ENCODE peak calls at places on chromosome 15, in five cellular contexts. T, C, I, Q and H are unnamed samples.
A peak's percentile ranks its signal among the peaks of the same experiment; 100 is the strongest.

GRCh38 chr15:60679256-60679655 is 200.3 kb upstream of the ICE2 start:
- DNase-seq in T (no peak), C (no peak), I (no peak), Q (no peak), H (no peak)

GRCh38 chr15:25743160-25743908 is 119.8 kb downstream of the ATP10A start:
- DNase-seq in T (no peak), C (no peak), I (no peak), Q (no peak), H (no peak)

GRCh38 chr15:49860101-49860500 is 239.3 kb downstream of the DTWD1 start:
- DNase-seq in T (no peak), C (no peak), I (no peak), Q (no peak), H (no peak)

GRCh38 chr15:26157081-26157480 is 294.0 kb upstream of the ATP10A start:
- DNase-seq in T (no peak), C (no peak), I (no peak), Q (peak; percentile 70), H (no peak)

GRCh38 chr15:81362790-81363189 is 11.2 kb downstream of the TMC3 start:
- DNase-seq in T (no peak), C (no peak), I (no peak), Q (no peak), H (no peak)

GRCh38 chr15:64699767-64700388 is 75.5 kb downstream of the RBPMS2 start:
- DNase-seq in T (no peak), C (no peak), I (no peak), Q (peak; percentile 49), H (no peak)

GRCh38 chr15:84631706-84632272 is 22.3 kb downstream of the WDR73 start:
- DNase-seq in T (peak; percentile 33), C (peak; percentile 12), I (no peak), Q (no peak), H (no peak)

GRCh38 chr15:73048624-73049295 is 3.5 kb upstream of the NEO1 start:
- DNase-seq in T (no peak), C (no peak), I (no peak), Q (no peak), H (no peak)

GRCh38 chr15:53974121-53974520 is 4.1 kb upstream of the UNC13C start:
- DNase-seq in T (no peak), C (no peak), I (no peak), Q (no peak), H (no peak)

GRCh38 chr15:100249096-100249815 is 92.5 kb downstream of the ADAMTS17 start:
- DNase-seq in T (no peak), C (no peak), I (no peak), Q (no peak), H (no peak)

GRCh38 chr15:63912061-63912615 is 78.4 kb upstream of the HERC1 start:
- DNase-seq in T (no peak), C (no peak), I (no peak), Q (no peak), H (no peak)

GRCh38 chr15:50358805-50359204 is 3.8 kb upstream of the GABPB1 start:
- DNase-seq in T (peak; percentile 37), C (peak; percentile 57), I (no peak), Q (peak; percentile 40), H (peak; percentile 36)

GRCh38 chr15:34739346-34739745 is 15.5 kb downstream of the GJD2 start:
- DNase-seq in T (no peak), C (no peak), I (no peak), Q (no peak), H (no peak)

GRCh38 chr15:56772868-56773639 is 39.7 kb upstream of the ZNF280D start:
- DNase-seq in T (no peak), C (peak; percentile 86), I (no peak), Q (no peak), H (peak; percentile 42)

GRCh38 chr15:55246567-55246966 is 43.0 kb downstream of the RAB27A start:
- DNase-seq in T (no peak), C (no peak), I (no peak), Q (no peak), H (no peak)

GRCh38 chr15:58221591-58222241 is 83.5 kb downstream of the AQP9 start:
- DNase-seq in T (peak; percentile 56), C (peak; percentile 27), I (no peak), Q (peak; percentile 54), H (peak; percentile 36)

GRCh38 chr15:71545923-71546322 is 264.4 kb upstream of the NR2E3 start:
- DNase-seq in T (no peak), C (no peak), I (no peak), Q (no peak), H (no peak)

GRCh38 chr15:70240082-70240481 is 142.4 kb upstream of the TLE3 start:
- DNase-seq in T (no peak), C (no peak), I (peak; percentile 50), Q (no peak), H (no peak)

GRCh38 chr15:91866971-91867372 is 13.5 kb downstream of the SLCO3A1 start:
- DNase-seq in T (no peak), C (no peak), I (no peak), Q (no peak), H (no peak)

GRCh38 chr15:64571857-64572291 is 111.5 kb downstream of the ZNF609 start:
- DNase-seq in T (no peak), C (peak; percentile 52), I (peak; percentile 92), Q (no peak), H (peak; percentile 34)

GRCh38 chr15:55237219-55238130 is 40.7 kb upstream of the RSL24D1 start:
- DNase-seq in T (peak; percentile 64), C (no peak), I (no peak), Q (no peak), H (no peak)

GRCh38 chr15:37098468-37099320 is 1.7 kb downstream of the MEIS2 start:
- DNase-seq in T (peak; percentile 26), C (no peak), I (no peak), Q (peak; percentile 53), H (no peak)

GRCh38 chr15:76730262-76730661 is 174.9 kb downstream of the SCAPER start:
- DNase-seq in T (no peak), C (no peak), I (no peak), Q (no peak), H (no peak)

GRCh38 chr15:92439311-92439710 is 45.6 kb downstream of the ST8SIA2 start:
- DNase-seq in T (no peak), C (no peak), I (no peak), Q (no peak), H (no peak)

GRCh38 chr15:55654541-55654940 is 66.4 kb upstream of the PYGO1 start:
- DNase-seq in T (no peak), C (no peak), I (no peak), Q (no peak), H (no peak)

GRCh38 chr15:41817781-41818180 is 10.1 kb upstream of the JMJD7 start:
- DNase-seq in T (no peak), C (no peak), I (no peak), Q (no peak), H (no peak)

GRCh38 chr15:33547876-33548275 is 237.1 kb downstream of the RYR3 start:
- DNase-seq in T (no peak), C (peak; percentile 13), I (no peak), Q (no peak), H (peak; percentile 11)

GRCh38 chr15:84961707-84962106 is 19.9 kb upstream of the PDE8A start:
- DNase-seq in T (no peak), C (no peak), I (no peak), Q (no peak), H (no peak)

GRCh38 chr15:60208708-60209107 is 189.1 kb downstream of the ANXA2 start:
- DNase-seq in T (no peak), C (no peak), I (no peak), Q (no peak), H (no peak)

GRCh38 chr15:70362911-70363310 is 265.2 kb upstream of the TLE3 start:
- DNase-seq in T (peak; percentile 20), C (peak; percentile 17), I (no peak), Q (peak; percentile 71), H (no peak)

GRCh38 chr15:79769081-79769481 is 127.7 kb downstream of the MTHFS start:
- DNase-seq in T (no peak), C (peak; percentile 19), I (no peak), Q (peak; percentile 33), H (peak; percentile 24)

GRCh38 chr15:39200586-39200985 is 380.3 kb upstream of the THBS1 start:
- DNase-seq in T (no peak), C (no peak), I (no peak), Q (no peak), H (no peak)

GRCh38 chr15:35911052-35911780 is 365.3 kb upstream of the DPH6 start:
- DNase-seq in T (no peak), C (no peak), I (no peak), Q (no peak), H (no peak)

GRCh38 chr15:48806151-48806550 is 4.7 kb downstream of the CEP152 start:
- DNase-seq in T (no peak), C (no peak), I (no peak), Q (no peak), H (no peak)

DNA sequence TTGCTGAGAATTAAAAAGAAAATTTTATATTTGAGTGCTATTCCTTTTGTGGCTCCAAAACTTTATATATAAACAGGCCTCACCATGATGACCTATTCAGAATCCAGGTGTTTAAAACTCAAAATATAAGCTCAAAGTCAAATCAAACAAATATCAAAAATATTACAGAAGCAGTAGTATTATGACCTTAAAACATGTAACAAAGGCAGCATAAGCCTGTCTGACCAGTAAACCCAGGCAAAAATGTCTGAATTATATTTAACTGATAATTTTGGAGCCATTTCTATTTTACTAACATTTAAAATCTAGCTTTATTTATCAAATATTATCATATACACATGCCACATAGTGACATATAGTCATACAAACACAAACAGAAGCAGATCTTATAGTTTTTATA is 6.4 kb upstream of the NOX5 start:
- DNase-seq in T (no peak), C (no peak), I (no peak), Q (no peak), H (no peak)
- TF ChIP-seq REST in T (no peak), C (no peak), I (no peak), Q (no peak), H (no peak)

GRCh38 chr15:101795455-101795854 is 7.9 kb upstream of the OR4F6 start:
- DNase-seq in T (no peak), C (no peak), I (no peak), Q (no peak), H (no peak)
- TF ChIP-seq GABPA in T (no peak), C (no peak), I (no peak), Q (no peak), H (no peak)

GRCh38 chr15:74392902-74393301 is 25.5 kb upstream of the CYP11A1 start:
- DNase-seq in T (no peak), C (no peak), I (no peak), Q (no peak), H (no peak)
- H3K27ac ChIP-seq in T (no peak overlapping the region), C (no peak overlapping the region), I (peak overlapping the region; percentile 100), Q (no peak overlapping the region), H (no peak overlapping the region)

DNA sequence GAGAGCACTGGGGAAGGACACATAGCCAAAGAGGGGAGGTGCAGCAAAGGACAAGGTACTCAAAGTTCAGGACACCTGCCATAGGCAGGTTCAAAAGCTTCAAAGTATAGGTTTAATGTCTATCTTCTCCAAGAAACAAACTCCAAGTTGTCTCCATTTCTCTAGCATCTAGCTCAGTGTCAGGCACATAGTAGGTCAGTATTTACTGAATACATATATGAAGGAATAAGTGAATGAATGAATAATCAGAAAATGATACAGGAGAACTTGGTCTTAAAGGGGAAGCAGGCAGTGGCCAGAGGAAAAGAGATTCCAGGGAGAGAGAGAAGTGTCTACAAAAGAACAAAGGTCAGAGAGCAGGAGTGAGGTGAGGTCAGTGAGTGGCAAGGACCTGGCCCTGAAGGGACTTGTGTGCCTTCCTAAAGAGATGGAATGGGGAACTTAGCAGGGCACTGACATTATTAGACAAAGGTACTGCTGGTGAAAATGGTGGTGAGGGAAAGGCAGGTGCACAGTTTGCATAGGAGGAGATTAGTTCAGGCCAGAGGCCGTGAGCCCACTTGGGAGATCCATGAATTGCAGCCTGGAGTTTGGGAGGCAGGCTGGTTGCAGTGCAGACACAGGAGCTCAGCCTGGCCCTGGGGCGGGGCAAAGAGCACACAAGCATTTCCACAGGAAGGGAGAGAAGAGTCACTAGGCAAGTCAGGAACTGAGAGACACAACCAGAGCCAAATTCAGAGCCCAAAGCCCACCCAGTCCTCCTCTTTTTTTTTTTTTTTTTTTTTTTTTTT is 21.4 kb downstream of the TBC1D2B start:
- DNase-seq in T (no peak), C (peak; percentile 67), I (no peak), Q (no peak), H (no peak)
- TF ChIP-seq REST in T (no peak), C (no peak), I (no peak), Q (no peak), H (no peak)